ENCODE peak calls at places on chromosome 16, in seven cellular contexts. Q is neuronal stem cell, Z is mesenchymal stem cell, J is trophoblast cell, I is H1, K is IMR-90, X is mesendoderm. L is an unnamed sample.

GRCh38 chr16:14347706-14348105 is 276.6 kb downstream of the MRTFB start:
- DNase-seq in I (no peak), Z (no peak), Q (no peak), K (no peak), X (no peak), J (no peak), L (no peak)

GRCh38 chr16:31216552-31217530 is at the start of gene PYDC1:
- DNase-seq in J (no peak), Z (no peak), K (no peak), X (peak), I (no peak), Q (no peak), L (peak)

GRCh38 chr16:67186550-67186950 is 2.8 kb upstream of the MATCAP1 start:
- DNase-seq in Q (no peak), J (peak), Z (no peak), X (peak), I (no peak), K (no peak), L (no peak)

GRCh38 chr16:27024010-27024409 is 42.7 kb upstream of the C16orf82 start:
- DNase-seq in Q (no peak), K (no peak), X (no peak), J (no peak), Z (no peak), I (no peak), L (no peak)

GRCh38 chr16:49756971-49757743 is 98.8 kb downstream of the ZNF423 start:
- DNase-seq in I (no peak), X (peak), Q (no peak), J (no peak), K (no peak), Z (peak), L (no peak)

GRCh38 chr16:69371564-69371963 is 14.2 kb downstream of the TERF2 start:
- DNase-seq in I (no peak), K (no peak), Z (no peak), X (no peak), Q (no peak), J (no peak), L (no peak)

GRCh38 chr16:35497399-35497798 is 2038.0 kb downstream of the TP53TG3F start:
- DNase-seq in K (no peak), X (no peak), I (no peak), J (no peak), Z (no peak), Q (no peak), L (no peak)

GRCh38 chr16:5041604-5042133 is 7.9 kb upstream of the NAGPA start:
- DNase-seq in K (peak), J (peak), Z (peak), Q (no peak), I (no peak), X (no peak), L (no peak)

GRCh38 chr16:30186782-30187555 is 3.6 kb downstream of the CORO1A start:
- DNase-seq in I (no peak), K (no peak), J (peak), X (peak), Q (no peak), Z (peak), L (peak)

GRCh38 chr16:24996731-24997130 is 18.4 kb downstream of the ARHGAP17 start:
- DNase-seq in J (no peak), K (no peak), X (no peak), Z (no peak), I (no peak), Q (no peak), L (no peak)

GRCh38 chr16:68711421-68712139 is 25.5 kb upstream of the CDH1 start:
- DNase-seq in X (no peak), Q (no peak), J (peak), K (no peak), Z (no peak), I (no peak), L (no peak)

GRCh38 chr16:20940864-20941634 is 40.5 kb downstream of the LYRM1 start:
- DNase-seq in X (no peak), Q (no peak), Z (no peak), K (no peak), J (no peak), I (no peak), L (no peak)

GRCh38 chr16:83901101-83901500 is 2.2 kb downstream of the MLYCD start:
- DNase-seq in X (no peak), J (no peak), Q (no peak), Z (no peak), I (no peak), K (no peak), L (no peak)
- H2BK5ac ChIP-seq in X (no peak), J (no peak), Q (no peak), Z (no peak), I (no peak), K (no peak), L (no peak)

DNA sequence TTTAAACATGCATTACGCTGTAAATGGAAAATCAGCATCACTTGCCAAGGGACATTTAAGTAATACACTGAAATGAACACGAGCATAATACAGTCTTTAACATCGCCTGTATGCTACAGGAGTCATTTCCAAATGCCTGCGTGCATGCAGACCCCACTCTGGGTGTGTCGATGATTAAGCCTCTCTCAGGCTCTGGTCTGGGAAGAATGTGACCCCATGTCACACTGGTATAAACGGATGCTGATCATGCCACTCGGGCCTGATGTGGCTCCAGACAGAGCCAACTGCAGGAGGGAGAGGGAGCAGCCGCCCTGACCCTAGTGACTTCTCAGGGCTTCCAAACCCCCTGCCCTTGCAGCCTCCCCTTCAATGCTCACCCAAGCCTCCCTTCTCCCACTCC is 10.8 kb downstream of the EMP2 start:
- DNase-seq in X (no peak), Z (peak), K (peak), I (no peak), J (no peak), Q (no peak), L (no peak)
- H2BK5ac ChIP-seq in X (no peak), Z (no peak), K (no peak), I (no peak), J (no peak), Q (no peak), L (no peak)

GRCh38 chr16:3988824-3989223 is 108.3 kb upstream of the CREBBP start:
- DNase-seq in Q (no peak), J (no peak), Z (no peak), I (no peak), X (no peak), K (no peak), L (no peak)
- H2BK5ac ChIP-seq in Q (no peak), J (no peak), Z (no peak), I (no peak), X (no peak), K (no peak), L (no peak)

DNA sequence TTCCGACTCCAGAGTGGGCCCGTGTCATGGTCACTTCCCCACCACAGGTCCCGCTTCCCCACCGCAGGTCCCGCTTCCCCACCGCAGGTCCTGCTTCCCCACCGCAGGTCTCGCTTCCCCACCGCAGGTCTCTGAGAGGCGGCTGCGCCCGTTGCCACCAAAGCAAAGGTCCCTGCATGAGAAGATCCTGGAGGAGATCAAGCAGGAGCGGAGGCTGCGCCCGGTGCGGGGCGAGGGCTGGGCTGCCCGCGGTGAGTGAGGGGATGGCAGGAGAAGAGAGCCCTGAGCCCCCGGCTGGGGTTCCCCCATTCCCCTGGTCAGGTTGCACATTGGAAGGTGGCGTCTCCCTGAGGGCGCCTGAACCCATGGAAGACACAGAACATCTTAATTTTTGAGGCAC is 17.4 kb upstream of the TCF25 start:
- DNase-seq in Q (no peak), Z (no peak), I (no peak), K (no peak), J (no peak), X (no peak), L (no peak)
- H2BK5ac ChIP-seq in Q (no peak), Z (no peak), I (no peak), K (no peak), J (no peak), X (no peak), L (no peak)

DNA sequence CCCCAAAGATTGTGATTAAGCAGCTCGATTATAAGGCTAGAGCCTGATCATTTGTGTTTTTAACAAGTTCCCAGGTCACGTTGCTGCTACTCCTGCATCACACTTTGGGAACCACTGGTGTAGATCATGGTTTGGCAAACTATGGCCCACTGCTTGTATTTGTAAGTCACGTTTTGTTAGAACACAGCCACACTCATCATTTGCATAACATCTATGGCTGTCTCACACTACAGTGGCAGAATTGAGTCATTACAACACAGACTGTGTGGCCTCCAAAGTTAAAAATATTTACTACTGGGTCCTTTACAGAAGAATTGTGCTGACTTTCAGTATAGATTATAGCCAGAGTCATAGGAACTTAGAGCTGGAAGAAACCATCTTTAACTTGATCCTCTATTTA is 515.3 kb upstream of the PSMD7 start:
- DNase-seq in X (no peak), Z (no peak), K (no peak), J (no peak), I (no peak), Q (no peak), L (no peak)
- H2BK5ac ChIP-seq in X (no peak), Z (no peak), K (no peak), J (no peak), I (no peak), Q (no peak), L (no peak)

GRCh38 chr16:28063611-28064061 is at the start of gene GSG1L:
- DNase-seq in Z (no peak), J (no peak), I (no peak), X (no peak), K (no peak), Q (no peak), L (no peak)

GRCh38 chr16:28064706-28065249 is 1.3 kb upstream of the GSG1L start:
- DNase-seq in Q (no peak), X (no peak), K (no peak), I (no peak), Z (no peak), J (no peak), L (no peak)

GRCh38 chr16:28063047-28063521 is 430 bp downstream of the GSG1L start:
- DNase-seq in Z (peak), I (no peak), X (peak), J (no peak), Q (no peak), K (peak), L (no peak)

GRCh38 chr16:28062261-28063046 is 1.1 kb downstream of the GSG1L start:
- DNase-seq in X (no peak), Q (no peak), Z (no peak), J (no peak), I (no peak), K (no peak), L (no peak)

DNA sequence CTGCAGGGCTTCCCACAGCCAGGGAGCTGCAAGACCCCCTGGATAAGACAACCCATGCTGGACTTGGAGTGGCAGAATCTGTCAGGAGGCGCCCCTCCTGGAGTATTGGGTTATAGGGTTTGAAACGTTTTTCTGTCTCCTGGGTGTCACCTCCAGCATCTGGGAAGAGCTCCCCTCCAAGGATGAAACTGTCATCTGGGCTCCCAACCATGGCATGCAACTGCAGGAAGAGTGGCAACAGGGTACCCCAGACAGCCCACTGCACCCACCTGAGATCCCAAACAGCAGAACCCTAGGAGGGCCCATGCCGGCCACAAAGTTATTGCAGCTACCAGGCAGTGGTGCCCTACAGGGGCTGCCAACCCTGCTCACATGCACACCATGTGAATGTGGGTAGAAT is 636 bp upstream of the GSG1L start:
- DNase-seq in Z (no peak), Q (no peak), J (no peak), K (no peak), X (no peak), I (no peak), L (no peak)
- H2BK5ac ChIP-seq in Z (no peak), Q (peak), J (no peak), K (no peak), X (no peak), I (no peak), L (no peak)

L was measured in H9.